ENCODE peak calls at places on chromosome 19, in eight cellular contexts. One of them, this sample, is unnamed.

GRCh38 chr19:43467730-43468129 is 2.3 kb upstream of the LYPD3 start:
- DNase-seq in BJ: peak; percentile 35
- DNase-seq in thoracic aorta: no peak
- DNase-seq in upper lobe of left lung: no peak
- DNase-seq in hepatocyte: no peak
- DNase-seq in heart left ventricle: no peak
- DNase-seq in ascending aorta: no peak
- DNase-seq in breast epithelium: no peak
- DNase-seq in this sample: no peak

GRCh38 chr19:24033962-24034342 is 53.0 kb upstream of the ZNF254 start:
- DNase-seq in upper lobe of left lung: no peak
- DNase-seq in heart left ventricle: peak; percentile 32
- DNase-seq in breast epithelium: peak; percentile 58
- DNase-seq in BJ: peak; percentile 19
- DNase-seq in ascending aorta: peak; percentile 68
- DNase-seq in thoracic aorta: peak; percentile 16
- DNase-seq in hepatocyte: peak; percentile 73
- DNase-seq in this sample: peak; percentile 78

GRCh38 chr19:7662657-7663056 is 6.2 kb upstream of the RETN start:
- DNase-seq in BJ: no peak
- DNase-seq in breast epithelium: no peak
- DNase-seq in heart left ventricle: no peak
- DNase-seq in upper lobe of left lung: no peak
- DNase-seq in hepatocyte: no peak
- DNase-seq in thoracic aorta: no peak
- DNase-seq in ascending aorta: no peak
- DNase-seq in this sample: no peak

GRCh38 chr19:8307400-8307964 is 676 bp downstream of the CD320 start:
- DNase-seq in ascending aorta: peak; percentile 59
- DNase-seq in BJ: no peak
- DNase-seq in hepatocyte: no peak
- DNase-seq in breast epithelium: no peak
- DNase-seq in heart left ventricle: peak; percentile 5
- DNase-seq in upper lobe of left lung: no peak
- DNase-seq in thoracic aorta: no peak
- DNase-seq in this sample: no peak

GRCh38 chr19:50975766-50976165 is 6.4 kb upstream of the KLK6 start:
- DNase-seq in ascending aorta: no peak
- DNase-seq in thoracic aorta: no peak
- DNase-seq in heart left ventricle: no peak
- DNase-seq in breast epithelium: no peak
- DNase-seq in BJ: no peak
- DNase-seq in upper lobe of left lung: no peak
- DNase-seq in hepatocyte: peak; percentile 80
- DNase-seq in this sample: no peak

GRCh38 chr19:37977992-37978391 is 71.0 kb downstream of the SIPA1L3 start:
- DNase-seq in thoracic aorta: no peak
- DNase-seq in hepatocyte: no peak
- DNase-seq in heart left ventricle: no peak
- DNase-seq in breast epithelium: peak; percentile 75
- DNase-seq in upper lobe of left lung: no peak
- DNase-seq in ascending aorta: no peak
- DNase-seq in BJ: no peak
- DNase-seq in this sample: peak; percentile 49

GRCh38 chr19:28313633-28314032 is 899.3 kb downstream of the UQCRFS1 start:
- DNase-seq in upper lobe of left lung: no peak
- DNase-seq in ascending aorta: no peak
- DNase-seq in heart left ventricle: peak; percentile 46
- DNase-seq in thoracic aorta: no peak
- DNase-seq in hepatocyte: no peak
- DNase-seq in BJ: peak; percentile 88
- DNase-seq in breast epithelium: no peak
- DNase-seq in this sample: no peak

GRCh38 chr19:53285087-53285486 is 17.6 kb upstream of the VN1R4 start:
- DNase-seq in upper lobe of left lung: no peak
- DNase-seq in heart left ventricle: no peak
- DNase-seq in thoracic aorta: no peak
- DNase-seq in BJ: no peak
- DNase-seq in ascending aorta: no peak
- DNase-seq in breast epithelium: no peak
- DNase-seq in hepatocyte: no peak
- DNase-seq in this sample: no peak

GRCh38 chr19:13122275-13122878 is 4.3 kb downstream of the NACC1 start:
- DNase-seq in ascending aorta: no peak
- DNase-seq in heart left ventricle: no peak
- DNase-seq in thoracic aorta: no peak
- DNase-seq in hepatocyte: no peak
- DNase-seq in upper lobe of left lung: no peak
- DNase-seq in BJ: no peak
- DNase-seq in breast epithelium: no peak
- DNase-seq in this sample: no peak

GRCh38 chr19:40101813-40102212 is 11.1 kb upstream of the ZNF780A start:
- DNase-seq in hepatocyte: no peak
- DNase-seq in heart left ventricle: no peak
- DNase-seq in ascending aorta: no peak
- DNase-seq in upper lobe of left lung: no peak
- DNase-seq in BJ: no peak
- DNase-seq in thoracic aorta: no peak
- DNase-seq in breast epithelium: no peak
- DNase-seq in this sample: no peak
- TF ChIP-seq CTCF in hepatocyte: no peak
- TF ChIP-seq CTCF in heart left ventricle: no peak
- TF ChIP-seq CTCF in ascending aorta: no peak
- TF ChIP-seq CTCF in upper lobe of left lung: no peak
- TF ChIP-seq CTCF in BJ: no peak
- TF ChIP-seq CTCF in thoracic aorta: no peak
- TF ChIP-seq CTCF in breast epithelium: no peak
- TF ChIP-seq CTCF in this sample: no peak

GRCh38 chr19:15860522-15860921 is 37.4 kb downstream of the CYP4F2 start:
- DNase-seq in breast epithelium: no peak
- DNase-seq in heart left ventricle: no peak
- DNase-seq in ascending aorta: no peak
- DNase-seq in thoracic aorta: no peak
- DNase-seq in BJ: no peak
- DNase-seq in hepatocyte: no peak
- DNase-seq in upper lobe of left lung: no peak
- DNase-seq in this sample: no peak

GRCh38 chr19:15862444-15862843 is 35.4 kb downstream of the CYP4F2 start:
- DNase-seq in thoracic aorta: no peak
- DNase-seq in ascending aorta: no peak
- DNase-seq in breast epithelium: no peak
- DNase-seq in upper lobe of left lung: no peak
- DNase-seq in BJ: no peak
- DNase-seq in hepatocyte: no peak
- DNase-seq in heart left ventricle: no peak
- DNase-seq in this sample: no peak

GRCh38 chr19:15866646-15867045 is 31.2 kb downstream of the CYP4F2 start:
- DNase-seq in breast epithelium: no peak
- DNase-seq in upper lobe of left lung: no peak
- DNase-seq in BJ: no peak
- DNase-seq in thoracic aorta: no peak
- DNase-seq in heart left ventricle: no peak
- DNase-seq in hepatocyte: no peak
- DNase-seq in ascending aorta: no peak
- DNase-seq in this sample: no peak

GRCh38 chr19:15864824-15865223 is 33.0 kb downstream of the CYP4F2 start:
- DNase-seq in hepatocyte: no peak
- DNase-seq in upper lobe of left lung: no peak
- DNase-seq in BJ: no peak
- DNase-seq in thoracic aorta: no peak
- DNase-seq in breast epithelium: no peak
- DNase-seq in heart left ventricle: no peak
- DNase-seq in ascending aorta: peak; percentile 52
- DNase-seq in this sample: no peak

DNA sequence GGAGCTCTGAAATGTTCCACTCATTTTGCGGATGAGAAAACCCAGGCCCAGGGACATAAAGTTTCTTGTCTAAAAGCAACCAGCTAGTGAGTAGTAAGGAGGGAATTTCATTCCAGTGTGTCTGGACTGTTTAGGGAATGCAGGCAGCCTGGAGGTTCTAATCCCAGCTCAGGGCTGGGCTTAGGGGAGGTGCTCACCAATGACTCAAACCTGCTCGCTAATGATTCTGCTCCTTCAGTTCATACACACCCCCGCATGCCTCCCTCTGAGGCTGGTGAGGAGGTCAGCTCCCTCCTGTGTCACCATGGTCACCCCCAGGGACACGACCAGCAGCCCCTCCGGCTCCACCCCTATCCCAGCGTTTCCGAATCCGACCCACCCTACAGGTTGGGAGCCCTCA is 34.6 kb downstream of the CYP4F2 start:
- DNase-seq in hepatocyte: no peak
- DNase-seq in thoracic aorta: no peak
- DNase-seq in upper lobe of left lung: no peak
- DNase-seq in breast epithelium: no peak
- DNase-seq in heart left ventricle: no peak
- DNase-seq in ascending aorta: peak; percentile 7
- DNase-seq in BJ: no peak
- DNase-seq in this sample: no peak
- H3K4me3 ChIP-seq in hepatocyte: no peak overlapping the region
- H3K4me3 ChIP-seq in thoracic aorta: no peak overlapping the region
- H3K4me3 ChIP-seq in upper lobe of left lung: no peak overlapping the region
- H3K4me3 ChIP-seq in breast epithelium: no peak overlapping the region
- H3K4me3 ChIP-seq in heart left ventricle: no peak overlapping the region
- H3K4me3 ChIP-seq in ascending aorta: no peak overlapping the region
- H3K4me3 ChIP-seq in BJ: no peak overlapping the region
- H3K4me3 ChIP-seq in this sample: no peak overlapping the region

GRCh38 chr19:42175335-42175734 is 42.1 kb downstream of the DEDD2 start:
- DNase-seq in upper lobe of left lung: no peak
- DNase-seq in thoracic aorta: no peak
- DNase-seq in heart left ventricle: no peak
- DNase-seq in ascending aorta: no peak
- DNase-seq in BJ: no peak
- DNase-seq in hepatocyte: no peak
- DNase-seq in breast epithelium: no peak
- DNase-seq in this sample: no peak
- H3K27me3 ChIP-seq in upper lobe of left lung: peaks cover 10% of the 10 kb centered on the region
- H3K27me3 ChIP-seq in thoracic aorta: peaks cover 15% of the 10 kb centered on the region
- H3K27me3 ChIP-seq in heart left ventricle: peaks cover 55% of the 10 kb centered on the region
- H3K27me3 ChIP-seq in ascending aorta: peaks cover 7% of the 10 kb centered on the region
- H3K27me3 ChIP-seq in BJ: peaks cover 45% of the 10 kb centered on the region
- H3K27me3 ChIP-seq in hepatocyte: peaks cover 59% of the 10 kb centered on the region
- H3K27me3 ChIP-seq in breast epithelium: peaks cover 2% of the 10 kb centered on the region
- H3K27me3 ChIP-seq in this sample: peaks cover 59% of the 10 kb centered on the region

DNA sequence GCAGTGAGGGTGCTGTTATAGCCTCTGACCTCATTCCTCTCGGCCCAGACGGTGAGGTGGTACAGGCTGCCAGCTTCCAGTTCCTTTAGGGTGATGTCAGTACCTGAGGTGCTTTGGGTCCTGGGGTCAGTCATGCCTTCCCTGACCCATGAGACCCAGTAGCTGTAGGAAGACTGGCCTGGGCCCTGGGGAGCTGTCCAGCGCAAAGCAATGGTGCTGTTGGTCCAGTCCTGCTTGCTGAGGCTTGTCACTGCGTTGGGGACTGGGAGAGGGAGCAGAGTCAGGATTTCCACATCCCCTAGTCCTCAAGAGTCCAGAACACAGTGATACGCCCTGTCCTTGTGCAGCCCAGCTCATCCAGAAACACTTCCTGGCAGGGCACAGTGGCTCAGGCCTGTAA is 10.7 kb downstream of the PTPRH start:
- DNase-seq in ascending aorta: no peak
- DNase-seq in BJ: no peak
- DNase-seq in upper lobe of left lung: no peak
- DNase-seq in thoracic aorta: no peak
- DNase-seq in breast epithelium: no peak
- DNase-seq in hepatocyte: peak; percentile 5
- DNase-seq in heart left ventricle: no peak
- DNase-seq in this sample: no peak
- TF ChIP-seq CTCF in ascending aorta: no peak
- TF ChIP-seq CTCF in BJ: no peak
- TF ChIP-seq CTCF in upper lobe of left lung: no peak
- TF ChIP-seq CTCF in thoracic aorta: no peak
- TF ChIP-seq CTCF in breast epithelium: no peak
- TF ChIP-seq CTCF in hepatocyte: no peak
- TF ChIP-seq CTCF in heart left ventricle: no peak
- TF ChIP-seq CTCF in this sample: no peak

GRCh38 chr19:30173593-30174356 is 198.4 kb upstream of the ZNF536 start:
- DNase-seq in ascending aorta: no peak
- DNase-seq in thoracic aorta: no peak
- DNase-seq in hepatocyte: no peak
- DNase-seq in upper lobe of left lung: no peak
- DNase-seq in BJ: no peak
- DNase-seq in breast epithelium: no peak
- DNase-seq in heart left ventricle: no peak
- DNase-seq in this sample: no peak

GRCh38 chr19:30175987-30176386 is 196.2 kb upstream of the ZNF536 start:
- DNase-seq in BJ: no peak
- DNase-seq in hepatocyte: no peak
- DNase-seq in breast epithelium: no peak
- DNase-seq in heart left ventricle: no peak
- DNase-seq in ascending aorta: no peak
- DNase-seq in thoracic aorta: no peak
- DNase-seq in upper lobe of left lung: no peak
- DNase-seq in this sample: no peak

GRCh38 chr19:30172643-30173242 is 199.4 kb upstream of the ZNF536 start:
- DNase-seq in breast epithelium: no peak
- DNase-seq in upper lobe of left lung: no peak
- DNase-seq in ascending aorta: no peak
- DNase-seq in BJ: no peak
- DNase-seq in hepatocyte: no peak
- DNase-seq in heart left ventricle: no peak
- DNase-seq in thoracic aorta: no peak
- DNase-seq in this sample: no peak

GRCh38 chr19:30174357-30174645 is 197.9 kb upstream of the ZNF536 start:
- DNase-seq in thoracic aorta: no peak
- DNase-seq in heart left ventricle: no peak
- DNase-seq in hepatocyte: no peak
- DNase-seq in upper lobe of left lung: no peak
- DNase-seq in ascending aorta: no peak
- DNase-seq in BJ: no peak
- DNase-seq in breast epithelium: no peak
- DNase-seq in this sample: no peak

DNA sequence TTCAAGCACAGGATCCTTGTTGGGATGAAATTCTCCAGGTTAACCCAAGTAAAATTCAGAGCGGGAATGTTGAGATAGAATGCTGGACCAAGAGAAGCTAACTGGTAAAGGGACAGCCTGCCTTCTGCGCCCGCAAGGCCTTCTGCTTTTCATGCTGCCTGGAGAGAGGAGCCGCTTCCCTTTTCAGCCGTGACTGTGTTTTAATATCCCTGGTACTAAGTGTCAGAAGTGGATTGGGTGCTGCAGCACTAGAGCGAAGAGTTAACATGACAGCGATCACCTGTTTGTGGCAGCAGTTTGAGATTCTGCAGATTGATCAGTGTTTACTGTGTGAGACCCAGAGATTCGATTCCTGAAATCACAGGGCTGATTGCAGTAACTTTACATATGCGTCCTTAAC is 197.4 kb upstream of the ZNF536 start:
- DNase-seq in hepatocyte: no peak
- DNase-seq in upper lobe of left lung: no peak
- DNase-seq in thoracic aorta: no peak
- DNase-seq in breast epithelium: no peak
- DNase-seq in ascending aorta: no peak
- DNase-seq in BJ: no peak
- DNase-seq in heart left ventricle: no peak
- DNase-seq in this sample: no peak
- H3K4me3 ChIP-seq in hepatocyte: no peak overlapping the region
- H3K4me3 ChIP-seq in upper lobe of left lung: no peak overlapping the region
- H3K4me3 ChIP-seq in thoracic aorta: no peak overlapping the region
- H3K4me3 ChIP-seq in breast epithelium: no peak overlapping the region
- H3K4me3 ChIP-seq in ascending aorta: no peak overlapping the region
- H3K4me3 ChIP-seq in BJ: no peak overlapping the region
- H3K4me3 ChIP-seq in heart left ventricle: no peak overlapping the region
- H3K4me3 ChIP-seq in this sample: no peak overlapping the region

GRCh38 chr19:10290439-10290875 is 705 bp downstream of the ICAM5 start:
- DNase-seq in heart left ventricle: no peak
- DNase-seq in upper lobe of left lung: peak; percentile 65
- DNase-seq in ascending aorta: no peak
- DNase-seq in hepatocyte: no peak
- DNase-seq in BJ: no peak
- DNase-seq in thoracic aorta: no peak
- DNase-seq in breast epithelium: no peak
- DNase-seq in this sample: no peak
- H3K27me3 ChIP-seq in heart left ventricle: peaks cover 83% of the 10 kb centered on the region
- H3K27me3 ChIP-seq in upper lobe of left lung: peaks cover 5% of the 10 kb centered on the region
- H3K27me3 ChIP-seq in ascending aorta: peaks cover 18% of the 10 kb centered on the region
- H3K27me3 ChIP-seq in hepatocyte: peaks cover 87% of the 10 kb centered on the region
- H3K27me3 ChIP-seq in BJ: peaks cover 10% of the 10 kb centered on the region
- H3K27me3 ChIP-seq in thoracic aorta: peaks cover 36% of the 10 kb centered on the region
- H3K27me3 ChIP-seq in breast epithelium: peaks cover 24% of the 10 kb centered on the region
- H3K27me3 ChIP-seq in this sample: peaks cover 42% of the 10 kb centered on the region